ENCODE peak calls at places on chromosomes 1 and 21, in six cellular contexts. O is WERI-Rb-1, A is cardiac fibroblast, U is Calu3, C is T follicular helper cell, R is NCI-H1105. G is an unnamed sample.

GRCh38 chr1:92817986-92818764 is 13.7 kb upstream of the RPL5 start:
- DNase-seq in O (peak), U (peak), A (peak), R (no peak), C (no peak), G (no peak)

GRCh38 chr1:193514397-193514796 is 328.0 kb upstream of the B3GALT2 start:
- DNase-seq in R (no peak), U (no peak), C (no peak), A (no peak), O (no peak), G (no peak)

GRCh38 chr1:20430355-20431290 is 55.4 kb downstream of the CAMK2N1 start:
- DNase-seq in C (peak), O (peak), R (peak), U (peak), A (peak), G (no peak)

GRCh38 chr1:2556277-2557145 is at the start of gene TNFRSF14:
- DNase-seq in A (peak), O (no peak), R (no peak), U (peak), C (peak), G (no peak)

GRCh38 chr1:9473032-9473792 is 66.1 kb upstream of the SLC25A33 start:
- DNase-seq in U (peak), O (no peak), C (no peak), R (no peak), A (peak), G (no peak)

GRCh38 chr1:6912507-6912906 is 127.3 kb downstream of the CAMTA1 start:
- DNase-seq in R (no peak), U (no peak), O (no peak), A (no peak), C (no peak), G (no peak)

GRCh38 chr1:218872026-218872425 is 301.7 kb upstream of the LYPLAL1 start:
- DNase-seq in O (no peak), R (no peak), U (no peak), C (no peak), A (no peak), G (no peak)

GRCh38 chr1:198686069-198686728 is 47.4 kb downstream of the PTPRC start:
- DNase-seq in O (no peak), A (peak), C (no peak), R (peak), U (no peak), G (peak)

GRCh38 chr1:108719654-108720435 is 7.1 kb downstream of the FNDC7 start:
- DNase-seq in C (no peak), R (no peak), A (peak), O (no peak), U (peak), G (no peak)

GRCh38 chr21:37631319-37632117 is 264.9 kb downstream of the DYRK1A start:
- DNase-seq in C (no peak), O (no peak), A (no peak), U (peak), R (no peak), G (no peak)

G was measured in NCI-H2227 treated with DMSO at 0.1 percent for 48 hours.